ENCODE peak calls at places on chromosome 2, in five cellular contexts. One of them, this sample, is unnamed.

GRCh38 chr2:101040761-101041160 is 38.7 kb downstream of the RPL31 start:
- DNase-seq in H1: no peak
- DNase-seq in neuronal stem cell: no peak
- DNase-seq in H9: no peak
- DNase-seq in trophoblast cell: no peak
- DNase-seq in this sample: no peak

GRCh38 chr2:237739101-237739500 is 59.5 kb upstream of the RBM44 start:
- DNase-seq in H9: no peak
- DNase-seq in trophoblast cell: no peak
- DNase-seq in H1: no peak
- DNase-seq in neuronal stem cell: no peak
- DNase-seq in this sample: no peak

GRCh38 chr2:72533767-72534166 is 292.1 kb downstream of the EXOC6B start:
- DNase-seq in H1: no peak
- DNase-seq in trophoblast cell: no peak
- DNase-seq in H9: no peak
- DNase-seq in neuronal stem cell: no peak
- DNase-seq in this sample: peak

GRCh38 chr2:172448544-172449267 is 21.3 kb downstream of the ITGA6 start:
- DNase-seq in trophoblast cell: no peak
- DNase-seq in H9: peak
- DNase-seq in H1: no peak
- DNase-seq in neuronal stem cell: no peak
- DNase-seq in this sample: no peak

GRCh38 chr2:72619622-72620021 is 206.2 kb downstream of the EXOC6B start:
- DNase-seq in H9: peak
- DNase-seq in H1: no peak
- DNase-seq in neuronal stem cell: no peak
- DNase-seq in trophoblast cell: no peak
- DNase-seq in this sample: peak

GRCh38 chr2:28271914-28272240 is 120.8 kb upstream of the FOSL2 start:
- DNase-seq in trophoblast cell: no peak
- DNase-seq in H1: no peak
- DNase-seq in neuronal stem cell: no peak
- DNase-seq in H9: no peak
- DNase-seq in this sample: no peak

GRCh38 chr2:161871113-161871512 is 202.9 kb downstream of the DPP4 start:
- DNase-seq in H1: no peak
- DNase-seq in H9: no peak
- DNase-seq in trophoblast cell: no peak
- DNase-seq in neuronal stem cell: no peak
- DNase-seq in this sample: no peak

GRCh38 chr2:157052685-157053224 is 204.8 kb upstream of the GALNT5 start:
- DNase-seq in neuronal stem cell: no peak
- DNase-seq in H1: no peak
- DNase-seq in trophoblast cell: no peak
- DNase-seq in H9: no peak
- DNase-seq in this sample: peak

GRCh38 chr2:150610670-150611279 is 123.3 kb upstream of the RND3 start:
- DNase-seq in neuronal stem cell: peak
- DNase-seq in trophoblast cell: peak
- DNase-seq in H9: peak
- DNase-seq in H1: no peak
- DNase-seq in this sample: peak

DNA sequence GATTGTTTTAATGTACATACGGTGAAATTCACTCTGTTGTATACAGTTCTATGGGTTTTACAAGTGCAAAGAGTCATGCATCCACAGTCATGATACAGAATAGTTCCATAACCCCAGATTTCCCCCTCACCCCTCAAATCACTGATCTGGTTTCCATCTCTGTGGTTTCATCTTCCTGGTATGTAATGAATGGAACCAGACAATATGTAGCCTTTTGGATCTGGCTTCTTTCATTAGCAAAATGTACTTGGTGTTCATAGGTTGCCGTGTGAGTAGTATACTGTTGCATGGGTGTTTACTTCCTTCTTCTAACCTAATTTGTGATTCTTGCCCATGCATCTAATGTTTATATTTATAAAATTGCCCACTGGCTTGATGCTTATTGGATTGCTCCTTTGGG is 298.7 kb upstream of the NRP2 start:
- DNase-seq in trophoblast cell: no peak
- DNase-seq in H1: no peak
- DNase-seq in H9: no peak
- DNase-seq in neuronal stem cell: no peak
- DNase-seq in this sample: no peak
- H2BK12ac ChIP-seq in trophoblast cell: no peak
- H2BK12ac ChIP-seq in H1: no peak
- H2BK12ac ChIP-seq in H9: no peak
- H2BK12ac ChIP-seq in neuronal stem cell: no peak
- H2BK12ac ChIP-seq in this sample: no peak

GRCh38 chr2:53600835-53601234 is 166.8 kb upstream of the CHAC2 start:
- DNase-seq in H9: no peak
- DNase-seq in neuronal stem cell: no peak
- DNase-seq in H1: no peak
- DNase-seq in trophoblast cell: no peak
- DNase-seq in this sample: no peak
- H2BK12ac ChIP-seq in H9: no peak
- H2BK12ac ChIP-seq in neuronal stem cell: no peak
- H2BK12ac ChIP-seq in H1: no peak
- H2BK12ac ChIP-seq in trophoblast cell: no peak
- H2BK12ac ChIP-seq in this sample: no peak

GRCh38 chr2:5877360-5877759 is 185.2 kb downstream of the SOX11 start:
- DNase-seq in trophoblast cell: no peak
- DNase-seq in H9: no peak
- DNase-seq in neuronal stem cell: no peak
- DNase-seq in H1: no peak
- DNase-seq in this sample: no peak
- H2BK12ac ChIP-seq in trophoblast cell: no peak
- H2BK12ac ChIP-seq in H9: no peak
- H2BK12ac ChIP-seq in neuronal stem cell: no peak
- H2BK12ac ChIP-seq in H1: no peak
- H2BK12ac ChIP-seq in this sample: no peak

GRCh38 chr2:14239605-14240004 is 392.9 kb upstream of the LRATD1 start:
- DNase-seq in trophoblast cell: no peak
- DNase-seq in H9: no peak
- DNase-seq in H1: no peak
- DNase-seq in neuronal stem cell: no peak
- DNase-seq in this sample: no peak

GRCh38 chr2:14235667-14236066 is 396.9 kb upstream of the LRATD1 start:
- DNase-seq in H9: no peak
- DNase-seq in H1: no peak
- DNase-seq in neuronal stem cell: no peak
- DNase-seq in trophoblast cell: no peak
- DNase-seq in this sample: no peak

GRCh38 chr2:14240868-14241267 is 391.6 kb upstream of the LRATD1 start:
- DNase-seq in H1: no peak
- DNase-seq in H9: no peak
- DNase-seq in trophoblast cell: no peak
- DNase-seq in neuronal stem cell: no peak
- DNase-seq in this sample: no peak

GRCh38 chr2:14234911-14235310 is 397.6 kb upstream of the LRATD1 start:
- DNase-seq in H9: no peak
- DNase-seq in trophoblast cell: peak
- DNase-seq in neuronal stem cell: no peak
- DNase-seq in H1: no peak
- DNase-seq in this sample: no peak

GRCh38 chr2:14237902-14238301 is 394.6 kb upstream of the LRATD1 start:
- DNase-seq in neuronal stem cell: no peak
- DNase-seq in H1: no peak
- DNase-seq in H9: no peak
- DNase-seq in trophoblast cell: no peak
- DNase-seq in this sample: no peak
- H2BK12ac ChIP-seq in neuronal stem cell: no peak
- H2BK12ac ChIP-seq in H1: no peak
- H2BK12ac ChIP-seq in H9: no peak
- H2BK12ac ChIP-seq in trophoblast cell: no peak
- H2BK12ac ChIP-seq in this sample: no peak

DNA sequence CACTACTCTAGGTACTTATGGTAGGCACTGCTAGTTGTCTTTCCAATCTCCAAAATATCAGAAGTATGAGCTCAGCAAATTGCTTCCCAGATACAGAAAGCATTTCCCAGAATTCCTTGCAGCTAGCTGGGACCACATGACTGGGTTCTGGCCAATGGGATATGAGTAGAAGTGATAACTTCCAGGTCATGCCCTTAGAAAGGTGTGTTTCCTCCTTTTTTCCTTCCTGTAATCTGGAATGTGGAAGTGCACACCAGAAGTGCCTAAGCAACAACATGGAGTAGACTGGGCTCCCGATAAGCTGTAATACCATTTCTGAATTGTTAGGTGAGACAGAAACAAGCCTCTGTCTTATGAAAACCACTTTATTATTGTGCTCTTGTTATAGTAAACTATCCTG is 279.8 kb downstream of the ZNF385B start:
- DNase-seq in H9: no peak
- DNase-seq in trophoblast cell: no peak
- DNase-seq in H1: no peak
- DNase-seq in neuronal stem cell: no peak
- DNase-seq in this sample: no peak
- H2BK12ac ChIP-seq in H9: no peak
- H2BK12ac ChIP-seq in trophoblast cell: no peak
- H2BK12ac ChIP-seq in H1: no peak
- H2BK12ac ChIP-seq in neuronal stem cell: no peak
- H2BK12ac ChIP-seq in this sample: no peak

GRCh38 chr2:123153041-123153440 is 872.0 kb upstream of the CNTNAP5 start:
- DNase-seq in H9: no peak
- DNase-seq in neuronal stem cell: no peak
- DNase-seq in trophoblast cell: no peak
- DNase-seq in H1: no peak
- DNase-seq in this sample: no peak

GRCh38 chr2:123157016-123157415 is 868.1 kb upstream of the CNTNAP5 start:
- DNase-seq in H1: no peak
- DNase-seq in H9: no peak
- DNase-seq in neuronal stem cell: no peak
- DNase-seq in trophoblast cell: no peak
- DNase-seq in this sample: no peak

DNA sequence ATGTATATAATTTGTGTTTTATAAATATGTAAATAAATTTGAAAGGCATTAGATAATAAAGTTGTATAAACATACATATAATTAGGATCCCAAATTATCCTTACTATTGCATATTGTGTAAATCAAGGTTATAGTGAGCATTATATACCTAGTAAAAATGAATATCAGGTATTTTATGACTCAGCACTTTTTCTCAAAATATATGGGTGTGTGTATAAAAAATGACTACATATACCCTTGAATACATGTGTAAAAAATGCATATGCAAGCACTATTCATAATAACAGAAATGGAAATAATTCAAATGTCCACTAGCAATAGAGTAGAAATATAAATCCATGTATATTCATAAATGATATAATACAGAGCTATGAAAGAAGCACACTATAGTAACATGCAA is 870.9 kb upstream of the CNTNAP5 start:
- DNase-seq in H1: no peak
- DNase-seq in H9: no peak
- DNase-seq in neuronal stem cell: no peak
- DNase-seq in trophoblast cell: no peak
- DNase-seq in this sample: no peak
- H2BK12ac ChIP-seq in H1: no peak
- H2BK12ac ChIP-seq in H9: no peak
- H2BK12ac ChIP-seq in neuronal stem cell: no peak
- H2BK12ac ChIP-seq in trophoblast cell: no peak
- H2BK12ac ChIP-seq in this sample: no peak

GRCh38 chr2:142687509-142687908 is 190.0 kb upstream of the KYNU start:
- DNase-seq in H1: no peak
- DNase-seq in trophoblast cell: no peak
- DNase-seq in H9: no peak
- DNase-seq in neuronal stem cell: no peak
- DNase-seq in this sample: no peak
- H2BK12ac ChIP-seq in H1: no peak
- H2BK12ac ChIP-seq in trophoblast cell: no peak
- H2BK12ac ChIP-seq in H9: no peak
- H2BK12ac ChIP-seq in neuronal stem cell: no peak
- H2BK12ac ChIP-seq in this sample: no peak

GRCh38 chr2:217060951-217061547 is 201.2 kb upstream of the TNP1 start:
- DNase-seq in trophoblast cell: no peak
- DNase-seq in H1: no peak
- DNase-seq in H9: no peak
- DNase-seq in neuronal stem cell: no peak
- DNase-seq in this sample: peak
- H2BK12ac ChIP-seq in trophoblast cell: no peak
- H2BK12ac ChIP-seq in H1: no peak
- H2BK12ac ChIP-seq in H9: no peak
- H2BK12ac ChIP-seq in neuronal stem cell: no peak
- H2BK12ac ChIP-seq in this sample: no peak

DNA sequence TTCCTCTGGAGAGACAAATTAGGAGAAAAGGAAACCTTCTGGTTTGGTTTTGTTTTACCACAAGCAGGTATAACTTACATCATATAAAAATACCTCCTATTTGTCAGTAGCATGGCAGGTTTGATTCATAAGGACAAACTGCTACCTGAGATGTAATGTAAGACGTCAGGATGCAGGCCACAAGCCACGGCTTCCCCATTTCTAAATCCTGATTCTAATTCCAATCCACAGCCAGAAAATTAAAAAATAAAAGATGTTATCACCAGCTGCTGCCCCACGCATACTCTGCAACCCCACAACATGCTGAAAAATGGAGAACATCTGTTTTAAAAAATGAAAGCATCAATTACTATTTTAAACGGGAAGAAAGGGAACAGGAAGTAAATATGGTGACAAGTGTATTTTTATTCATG is 197.6 kb downstream of the BCL11A start:
- DNase-seq in neuronal stem cell: no peak
- DNase-seq in H1: no peak
- DNase-seq in trophoblast cell: no peak
- DNase-seq in H9: no peak
- DNase-seq in this sample: no peak
- H2BK12ac ChIP-seq in neuronal stem cell: no peak
- H2BK12ac ChIP-seq in H1: no peak
- H2BK12ac ChIP-seq in trophoblast cell: no peak
- H2BK12ac ChIP-seq in H9: no peak
- H2BK12ac ChIP-seq in this sample: no peak

GRCh38 chr2:46552528-46552927 is 73.2 kb downstream of the TMEM247 start:
- DNase-seq in H9: no peak
- DNase-seq in trophoblast cell: no peak
- DNase-seq in H1: no peak
- DNase-seq in neuronal stem cell: no peak
- DNase-seq in this sample: no peak

GRCh38 chr2:46554381-46554780 is 75.0 kb downstream of the TMEM247 start:
- DNase-seq in neuronal stem cell: no peak
- DNase-seq in H1: no peak
- DNase-seq in trophoblast cell: no peak
- DNase-seq in H9: no peak
- DNase-seq in this sample: no peak

GRCh38 chr2:46549159-46549902 is 70.0 kb downstream of the TMEM247 start:
- DNase-seq in neuronal stem cell: no peak
- DNase-seq in trophoblast cell: no peak
- DNase-seq in H1: no peak
- DNase-seq in H9: no peak
- DNase-seq in this sample: no peak

GRCh38 chr2:46550686-46551404 is 71.5 kb downstream of the TMEM247 start:
- DNase-seq in trophoblast cell: peak
- DNase-seq in H1: no peak
- DNase-seq in H9: no peak
- DNase-seq in neuronal stem cell: no peak
- DNase-seq in this sample: no peak

DNA sequence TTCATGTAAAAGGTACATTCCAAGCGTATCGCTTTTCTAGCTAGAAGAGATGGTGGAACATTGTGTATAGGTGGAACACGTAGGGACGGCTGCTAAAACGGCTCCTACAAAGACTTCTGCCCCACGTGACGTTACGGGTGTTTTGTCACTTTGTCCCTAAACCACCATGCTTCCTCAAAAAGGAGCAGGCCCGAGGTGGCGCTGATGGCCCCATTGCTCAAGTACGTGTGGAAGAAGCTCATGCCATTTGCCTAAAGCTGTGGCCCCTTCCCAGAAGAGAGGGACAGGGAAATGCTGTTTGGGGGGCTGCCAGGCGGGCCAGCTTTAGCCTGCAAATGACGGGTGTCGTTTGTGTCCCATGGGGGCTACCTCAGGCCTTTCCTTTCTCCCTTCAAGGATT is 72.7 kb downstream of the TMEM247 start:
- DNase-seq in H9: no peak
- DNase-seq in trophoblast cell: no peak
- DNase-seq in H1: no peak
- DNase-seq in neuronal stem cell: no peak
- DNase-seq in this sample: no peak
- H2BK12ac ChIP-seq in H9: no peak
- H2BK12ac ChIP-seq in trophoblast cell: no peak
- H2BK12ac ChIP-seq in H1: no peak
- H2BK12ac ChIP-seq in neuronal stem cell: no peak
- H2BK12ac ChIP-seq in this sample: no peak

This sample was measured in mesenchymal stem cell.